ENCODE peak calls at places on chromosomes 3 and 15, in six cellular contexts. One of them, this sample, is unnamed.

GRCh38 chr3:9615003-9615628 is 34.2 kb upstream of the MTMR14 start:
- DNase-seq in CD8-positive, alpha-beta T cell: no peak
- DNase-seq in fibroblast of villous mesenchyme: no peak
- DNase-seq in endodermal cell: no peak
- DNase-seq in HTR-8/SVneo: no peak
- DNase-seq in NCI-H1048: no peak
- DNase-seq in this sample: no peak

GRCh38 chr3:102471001-102471400 is 36.2 kb downstream of the ZPLD1 start:
- DNase-seq in endodermal cell: peak
- DNase-seq in NCI-H1048: no peak
- DNase-seq in CD8-positive, alpha-beta T cell: no peak
- DNase-seq in fibroblast of villous mesenchyme: no peak
- DNase-seq in HTR-8/SVneo: no peak
- DNase-seq in this sample: peak

GRCh38 chr15:48992545-48992944 is 28.8 kb upstream of the SHC4 start:
- DNase-seq in endodermal cell: no peak
- DNase-seq in fibroblast of villous mesenchyme: no peak
- DNase-seq in NCI-H1048: no peak
- DNase-seq in CD8-positive, alpha-beta T cell: no peak
- DNase-seq in HTR-8/SVneo: no peak
- DNase-seq in this sample: no peak

GRCh38 chr15:62455441-62455921 is 290.4 kb upstream of the C2CD4B start:
- DNase-seq in fibroblast of villous mesenchyme: no peak
- DNase-seq in endodermal cell: no peak
- DNase-seq in NCI-H1048: no peak
- DNase-seq in HTR-8/SVneo: no peak
- DNase-seq in CD8-positive, alpha-beta T cell: no peak
- DNase-seq in this sample: no peak

GRCh38 chr3:39812537-39812936 is 3.1 kb downstream of the MYRIP start:
- DNase-seq in endodermal cell: peak
- DNase-seq in fibroblast of villous mesenchyme: no peak
- DNase-seq in NCI-H1048: no peak
- DNase-seq in CD8-positive, alpha-beta T cell: no peak
- DNase-seq in HTR-8/SVneo: no peak
- DNase-seq in this sample: peak

GRCh38 chr3:10772230-10773161 is 43.5 kb upstream of the SLC6A11 start:
- DNase-seq in endodermal cell: peak
- DNase-seq in fibroblast of villous mesenchyme: no peak
- DNase-seq in CD8-positive, alpha-beta T cell: no peak
- DNase-seq in NCI-H1048: no peak
- DNase-seq in HTR-8/SVneo: no peak
- DNase-seq in this sample: peak

GRCh38 chr15:57607570-57608000 is 15.9 kb downstream of the MYZAP start:
- DNase-seq in NCI-H1048: no peak
- DNase-seq in fibroblast of villous mesenchyme: peak
- DNase-seq in CD8-positive, alpha-beta T cell: no peak
- DNase-seq in HTR-8/SVneo: peak
- DNase-seq in endodermal cell: no peak
- DNase-seq in this sample: no peak

GRCh38 chr3:189170559-189170958 is 1.2 kb upstream of the TPRG1 start:
- DNase-seq in fibroblast of villous mesenchyme: no peak
- DNase-seq in CD8-positive, alpha-beta T cell: no peak
- DNase-seq in NCI-H1048: no peak
- DNase-seq in HTR-8/SVneo: no peak
- DNase-seq in endodermal cell: no peak
- DNase-seq in this sample: no peak

GRCh38 chr3:99625237-99625622 is 13.2 kb upstream of the COL8A1 start:
- DNase-seq in NCI-H1048: no peak
- DNase-seq in CD8-positive, alpha-beta T cell: no peak
- DNase-seq in endodermal cell: peak
- DNase-seq in HTR-8/SVneo: no peak
- DNase-seq in fibroblast of villous mesenchyme: no peak
- DNase-seq in this sample: peak

GRCh38 chr3:151835751-151836550 is 22.0 kb downstream of the AADAC start:
- DNase-seq in endodermal cell: peak
- DNase-seq in fibroblast of villous mesenchyme: peak
- DNase-seq in CD8-positive, alpha-beta T cell: no peak
- DNase-seq in HTR-8/SVneo: no peak
- DNase-seq in NCI-H1048: no peak
- DNase-seq in this sample: no peak

GRCh38 chr15:92500023-92500630 is 106.4 kb downstream of the ST8SIA2 start:
- DNase-seq in fibroblast of villous mesenchyme: no peak
- DNase-seq in endodermal cell: no peak
- DNase-seq in NCI-H1048: no peak
- DNase-seq in HTR-8/SVneo: no peak
- DNase-seq in CD8-positive, alpha-beta T cell: no peak
- DNase-seq in this sample: no peak

GRCh38 chr3:133474251-133474801 is 74.5 kb downstream of the BFSP2 start:
- DNase-seq in CD8-positive, alpha-beta T cell: no peak
- DNase-seq in HTR-8/SVneo: no peak
- DNase-seq in NCI-H1048: no peak
- DNase-seq in endodermal cell: no peak
- DNase-seq in fibroblast of villous mesenchyme: peak
- DNase-seq in this sample: no peak

GRCh38 chr3:100089802-100090668 is 24.3 kb downstream of the FILIP1L start:
- DNase-seq in fibroblast of villous mesenchyme: peak
- DNase-seq in endodermal cell: peak
- DNase-seq in CD8-positive, alpha-beta T cell: no peak
- DNase-seq in HTR-8/SVneo: peak
- DNase-seq in NCI-H1048: no peak
- DNase-seq in this sample: peak

GRCh38 chr15:29570121-29570930 is 251.9 kb downstream of the TJP1 start:
- DNase-seq in NCI-H1048: no peak
- DNase-seq in fibroblast of villous mesenchyme: no peak
- DNase-seq in endodermal cell: peak
- DNase-seq in HTR-8/SVneo: no peak
- DNase-seq in CD8-positive, alpha-beta T cell: no peak
- DNase-seq in this sample: peak

GRCh38 chr3:47910777-47911440 is 105.3 kb downstream of the MAP4 start:
- DNase-seq in HTR-8/SVneo: peak
- DNase-seq in CD8-positive, alpha-beta T cell: no peak
- DNase-seq in NCI-H1048: no peak
- DNase-seq in endodermal cell: peak
- DNase-seq in fibroblast of villous mesenchyme: peak
- DNase-seq in this sample: peak

GRCh38 chr3:120470870-120471269 is 20.1 kb upstream of the FSTL1 start:
- DNase-seq in NCI-H1048: no peak
- DNase-seq in endodermal cell: peak
- DNase-seq in HTR-8/SVneo: no peak
- DNase-seq in fibroblast of villous mesenchyme: no peak
- DNase-seq in CD8-positive, alpha-beta T cell: no peak
- DNase-seq in this sample: no peak

GRCh38 chr3:77514766-77515165 is 474.9 kb downstream of the ROBO2 start:
- DNase-seq in HTR-8/SVneo: no peak
- DNase-seq in CD8-positive, alpha-beta T cell: no peak
- DNase-seq in NCI-H1048: no peak
- DNase-seq in fibroblast of villous mesenchyme: no peak
- DNase-seq in endodermal cell: no peak
- DNase-seq in this sample: no peak

GRCh38 chr15:60773893-60774292 is 295.0 kb upstream of the ICE2 start:
- DNase-seq in HTR-8/SVneo: no peak
- DNase-seq in endodermal cell: no peak
- DNase-seq in fibroblast of villous mesenchyme: no peak
- DNase-seq in NCI-H1048: no peak
- DNase-seq in CD8-positive, alpha-beta T cell: no peak
- DNase-seq in this sample: no peak